ENCODE peak calls at places on chromosomes 7 and 10, in six cellular contexts. One of them, this sample, is unnamed.

GRCh38 chr7:119640861-119641260 is 632.1 kb upstream of the KCND2 start:
- DNase-seq in adrenal gland: no peak
- DNase-seq in left ventricle myocardium inferior: no peak
- DNase-seq in GM13977: no peak
- DNase-seq in non-pigmented ciliary epithelial cell: no peak
- DNase-seq in activated CD4-positive, alpha-beta T cell treated with anti-CD3 and anti-CD28 coated beads, Interleukin-2, amount 10 ng/mL, durations not matched to agents 24 days and 14 days: no peak
- DNase-seq in this sample: no peak

GRCh38 chr10:95756061-95756751 is at the start of gene ENTPD1:
- DNase-seq in non-pigmented ciliary epithelial cell: no peak
- DNase-seq in adrenal gland: no peak
- DNase-seq in activated CD4-positive, alpha-beta T cell treated with anti-CD3 and anti-CD28 coated beads, Interleukin-2, amount 10 ng/mL, durations not matched to agents 24 days and 14 days: no peak
- DNase-seq in GM13977: no peak
- DNase-seq in left ventricle myocardium inferior: no peak
- DNase-seq in this sample: no peak

GRCh38 chr7:90298145-90299038 is 22.7 kb downstream of the FAM237B start:
- DNase-seq in GM13977: peak
- DNase-seq in adrenal gland: no peak
- DNase-seq in activated CD4-positive, alpha-beta T cell treated with anti-CD3 and anti-CD28 coated beads, Interleukin-2, amount 10 ng/mL, durations not matched to agents 24 days and 14 days: no peak
- DNase-seq in non-pigmented ciliary epithelial cell: peak
- DNase-seq in left ventricle myocardium inferior: no peak
- DNase-seq in this sample: no peak

GRCh38 chr7:152597514-152597913 is 78.4 kb downstream of the XRCC2 start:
- DNase-seq in GM13977: no peak
- DNase-seq in adrenal gland: no peak
- DNase-seq in activated CD4-positive, alpha-beta T cell treated with anti-CD3 and anti-CD28 coated beads, Interleukin-2, amount 10 ng/mL, durations not matched to agents 24 days and 14 days: no peak
- DNase-seq in left ventricle myocardium inferior: no peak
- DNase-seq in non-pigmented ciliary epithelial cell: no peak
- DNase-seq in this sample: no peak

GRCh38 chr10:19488592-19489280 is 327.5 kb upstream of the PLXDC2 start:
- DNase-seq in GM13977: no peak
- DNase-seq in left ventricle myocardium inferior: peak
- DNase-seq in adrenal gland: peak
- DNase-seq in activated CD4-positive, alpha-beta T cell treated with anti-CD3 and anti-CD28 coated beads, Interleukin-2, amount 10 ng/mL, durations not matched to agents 24 days and 14 days: no peak
- DNase-seq in non-pigmented ciliary epithelial cell: no peak
- DNase-seq in this sample: peak

GRCh38 chr7:154564676-154565075 is 438.2 kb downstream of the PAXIP1 start:
- DNase-seq in activated CD4-positive, alpha-beta T cell treated with anti-CD3 and anti-CD28 coated beads, Interleukin-2, amount 10 ng/mL, durations not matched to agents 24 days and 14 days: peak
- DNase-seq in left ventricle myocardium inferior: no peak
- DNase-seq in GM13977: no peak
- DNase-seq in adrenal gland: no peak
- DNase-seq in non-pigmented ciliary epithelial cell: no peak
- DNase-seq in this sample: no peak

GRCh38 chr10:6228010-6228511 is 25.3 kb downstream of the PFKFB3 start:
- DNase-seq in activated CD4-positive, alpha-beta T cell treated with anti-CD3 and anti-CD28 coated beads, Interleukin-2, amount 10 ng/mL, durations not matched to agents 24 days and 14 days: no peak
- DNase-seq in adrenal gland: no peak
- DNase-seq in GM13977: no peak
- DNase-seq in left ventricle myocardium inferior: no peak
- DNase-seq in non-pigmented ciliary epithelial cell: no peak
- DNase-seq in this sample: no peak

GRCh38 chr7:1531263-1531978 is 919 bp downstream of the MAFK start:
- DNase-seq in left ventricle myocardium inferior: no peak
- DNase-seq in GM13977: no peak
- DNase-seq in adrenal gland: peak
- DNase-seq in activated CD4-positive, alpha-beta T cell treated with anti-CD3 and anti-CD28 coated beads, Interleukin-2, amount 10 ng/mL, durations not matched to agents 24 days and 14 days: peak
- DNase-seq in non-pigmented ciliary epithelial cell: no peak
- DNase-seq in this sample: no peak

GRCh38 chr7:110386006-110386405 is 704.9 kb upstream of the LRRN3 start:
- DNase-seq in activated CD4-positive, alpha-beta T cell treated with anti-CD3 and anti-CD28 coated beads, Interleukin-2, amount 10 ng/mL, durations not matched to agents 24 days and 14 days: no peak
- DNase-seq in left ventricle myocardium inferior: no peak
- DNase-seq in GM13977: no peak
- DNase-seq in non-pigmented ciliary epithelial cell: no peak
- DNase-seq in adrenal gland: no peak
- DNase-seq in this sample: no peak

GRCh38 chr7:139573871-139574270 is 50.4 kb downstream of the CLEC2L start:
- DNase-seq in non-pigmented ciliary epithelial cell: no peak
- DNase-seq in adrenal gland: no peak
- DNase-seq in activated CD4-positive, alpha-beta T cell treated with anti-CD3 and anti-CD28 coated beads, Interleukin-2, amount 10 ng/mL, durations not matched to agents 24 days and 14 days: no peak
- DNase-seq in GM13977: no peak
- DNase-seq in left ventricle myocardium inferior: no peak
- DNase-seq in this sample: no peak

GRCh38 chr7:155069992-155070827 is at the start of gene HTR5A:
- DNase-seq in GM13977: peak
- DNase-seq in left ventricle myocardium inferior: peak
- DNase-seq in non-pigmented ciliary epithelial cell: peak
- DNase-seq in activated CD4-positive, alpha-beta T cell treated with anti-CD3 and anti-CD28 coated beads, Interleukin-2, amount 10 ng/mL, durations not matched to agents 24 days and 14 days: peak
- DNase-seq in adrenal gland: peak
- DNase-seq in this sample: peak